ENCODE peak calls at places on chromosomes 13 and 19, in eight cellular contexts. G, X, I, W, A, P, M and B are unnamed samples.
A peak's percentile ranks its signal among the peaks of the same experiment; 100 is the strongest.

GRCh38 chr19:12834976-12835757 is 788 bp upstream of the RTBDN start:
- DNase-seq in P (no peak), W (no peak), M (no peak), A (peak; percentile 21), I (no peak), X (no peak), G (no peak), B (no peak)

GRCh38 chr13:110015253-110015652 is 228.9 kb upstream of the IRS2 start:
- DNase-seq in A (peak; percentile 6), G (no peak), M (no peak), X (no peak), P (no peak), I (no peak), W (peak; percentile 31), B (no peak)

GRCh38 chr13:105340061-105340606 is 1195.3 kb downstream of the EFNB2 start:
- DNase-seq in I (no peak), A (no peak), X (no peak), G (no peak), M (no peak), W (no peak), P (no peak), B (no peak)

GRCh38 chr13:99360696-99361095 is 53.5 kb upstream of the GPR183 start:
- DNase-seq in A (no peak), G (no peak), P (peak; percentile 57), W (no peak), X (no peak), M (no peak), I (no peak), B (no peak)

GRCh38 chr19:1014161-1015060 is 6.5 kb downstream of the TMEM259 start:
- DNase-seq in W (no peak), A (no peak), M (no peak), X (no peak), I (no peak), P (no peak), G (no peak), B (no peak)

GRCh38 chr19:30580673-30581072 is 208.5 kb downstream of the ZNF536 start:
- DNase-seq in A (no peak), G (no peak), W (no peak), P (no peak), M (no peak), X (no peak), I (no peak), B (no peak)

GRCh38 chr13:29561918-29562317 is 33.6 kb downstream of the SLC7A1 start:
- DNase-seq in M (no peak), W (no peak), X (no peak), G (no peak), P (no peak), I (no peak), A (peak; percentile 24), B (no peak)

GRCh38 chr13:87208636-87209035 is 462.5 kb upstream of the SLITRK5 start:
- DNase-seq in X (no peak), A (no peak), G (no peak), M (no peak), I (no peak), W (no peak), P (no peak), B (no peak)

GRCh38 chr19:12156254-12157058 is at the start of gene ZNF625:
- DNase-seq in M (peak; percentile 74), P (peak; percentile 92), X (no peak), G (peak; percentile 32), A (peak; percentile 92), W (peak; percentile 87), I (peak; percentile 72), B (peak; percentile 69)

GRCh38 chr13:20608438-20609020 is 41.6 kb downstream of the IFT88 start:
- DNase-seq in X (no peak), I (no peak), G (no peak), A (peak; percentile 17), W (no peak), M (no peak), P (no peak), B (no peak)

GRCh38 chr13:24215732-24216131 is 55.2 kb downstream of the SPATA13 start:
- DNase-seq in W (no peak), X (no peak), P (no peak), A (peak; percentile 75), I (no peak), G (no peak), M (no peak), B (no peak)

GRCh38 chr13:50800091-50800739 is 43.3 kb downstream of the DLEU7 start:
- DNase-seq in G (no peak), P (no peak), W (no peak), X (no peak), I (no peak), A (no peak), M (no peak), B (no peak)

GRCh38 chr13:36606060-36606459 is 67.8 kb upstream of the SERTM1 start:
- DNase-seq in W (no peak), M (no peak), G (no peak), P (no peak), A (no peak), X (no peak), I (no peak), B (no peak)

GRCh38 chr19:10686661-10687517 is 14.3 kb upstream of the QTRT1 start:
- DNase-seq in G (no peak), I (no peak), W (peak; percentile 60), A (no peak), X (no peak), P (peak; percentile 84), M (no peak), B (no peak)

GRCh38 chr13:106143392-106143791 is 392.1 kb downstream of the EFNB2 start:
- DNase-seq in G (no peak), M (no peak), I (no peak), A (no peak), W (no peak), X (no peak), P (no peak), B (no peak)

GRCh38 chr13:74444877-74445479 is 310.8 kb upstream of the KLF12 start:
- DNase-seq in W (peak; percentile 8), G (no peak), P (no peak), X (no peak), M (peak; percentile 18), I (no peak), A (no peak), B (no peak)

GRCh38 chr19:33529094-33529676 is 7.6 kb upstream of the PEPD start:
- DNase-seq in I (no peak), W (no peak), M (no peak), A (no peak), P (no peak), X (no peak), G (no peak), B (no peak)

GRCh38 chr13:102170295-102170694 is 231.6 kb downstream of the FGF14 start:
- DNase-seq in A (no peak), G (no peak), I (no peak), M (no peak), P (no peak), X (no peak), W (no peak), B (no peak)

GRCh38 chr19:50647879-50648615 is 1.2 kb upstream of the C19orf81 start:
- DNase-seq in I (no peak), A (no peak), X (no peak), W (no peak), M (no peak), P (no peak), G (no peak), B (no peak)

GRCh38 chr19:43936219-43936618 is 1.1 kb upstream of the ZNF45 start:
- DNase-seq in X (no peak), M (no peak), P (no peak), W (no peak), A (no peak), G (no peak), I (no peak), B (no peak)

GRCh38 chr13:100433475-100433874 is 155.1 kb downstream of the GGACT start:
- DNase-seq in W (no peak), P (no peak), A (no peak), X (no peak), G (no peak), I (no peak), M (no peak), B (no peak)

GRCh38 chr13:94849254-94849653 is 136.9 kb upstream of the SOX21 start:
- DNase-seq in I (no peak), A (no peak), G (no peak), M (no peak), W (no peak), X (no peak), P (no peak), B (no peak)

GRCh38 chr19:41847351-41848105 is 2.7 kb downstream of the DMRTC2 start:
- DNase-seq in A (no peak), M (no peak), X (no peak), I (no peak), W (no peak), G (no peak), P (peak; percentile 27), B (no peak)

GRCh38 chr19:37987356-37988332 is 80.6 kb downstream of the SIPA1L3 start:
- DNase-seq in I (no peak), M (no peak), X (no peak), P (no peak), W (no peak), G (no peak), A (no peak), B (no peak)

GRCh38 chr19:6955082-6955481 is 66.1 kb downstream of the MBD3L2B start:
- DNase-seq in A (no peak), P (no peak), M (no peak), I (no peak), G (no peak), X (no peak), W (no peak), B (no peak)

GRCh38 chr13:43804461-43805070 is 17.8 kb upstream of the ENOX1 start:
- DNase-seq in I (no peak), P (no peak), G (no peak), M (peak; percentile 69), X (peak; percentile 56), A (peak; percentile 85), W (peak; percentile 62), B (no peak)

GRCh38 chr13:30331331-30331771 is 24.0 kb upstream of the KATNAL1 start:
- DNase-seq in A (no peak), I (no peak), W (no peak), X (no peak), M (no peak), P (no peak), G (no peak), B (no peak)

GRCh38 chr13:90402613-90403012 is 944.9 kb upstream of the MIR17HG start:
- DNase-seq in P (no peak), X (no peak), W (no peak), A (no peak), M (no peak), G (no peak), I (no peak), B (no peak)

GRCh38 chr19:11420429-11420893 is 1.3 kb upstream of the RGL3 start:
- DNase-seq in P (no peak), X (no peak), I (no peak), A (peak; percentile 63), M (peak; percentile 16), W (no peak), G (no peak), B (no peak)

GRCh38 chr13:34161829-34162544 is 344.0 kb downstream of the RFC3 start:
- DNase-seq in X (no peak), G (no peak), W (peak; percentile 76), P (no peak), A (peak; percentile 77), M (peak; percentile 79), I (no peak), B (no peak)

GRCh38 chr19:6663236-6664187 is 6.4 kb downstream of the TNFSF14 start:
- DNase-seq in G (no peak), W (no peak), M (no peak), P (no peak), A (peak; percentile 19), X (no peak), I (no peak), B (no peak)

GRCh38 chr13:100550433-100550832 is 38.2 kb downstream of the GGACT start:
- DNase-seq in W (no peak), G (no peak), I (no peak), P (no peak), M (peak; percentile 57), A (peak; percentile 72), X (no peak), B (no peak)